ENCODE peak calls at places on chromosomes 4 and X, in ten cellular contexts. G, E, P, F, Q, C, D, L, M and O are unnamed samples.

GRCh38 chr4:66649236-66649635 is 896.1 kb downstream of the CENPC start:
- DNase-seq in G (no peak), E (no peak), P (no peak), F (no peak), Q (no peak), C (no peak), D (no peak), L (no peak), M (no peak), O (no peak)

GRCh38 chr4:41014158-41014557 is 200.2 kb downstream of the APBB2 start:
- DNase-seq in G (no peak), E (no peak), P (no peak), F (no peak), Q (no peak), C (no peak), D (no peak), L (no peak), M (no peak), O (no peak)

GRCh38 chrX:132876509-132876837 is 82.0 kb downstream of the HS6ST2 start:
- DNase-seq in G (no peak), E (no peak), P (no peak), F (no peak), Q (no peak), C (no peak), D (no peak), L (peak), M (no peak), O (no peak)

GRCh38 chr4:94126669-94127068 is 81.0 kb upstream of the SMARCAD1 start:
- DNase-seq in G (no peak), E (no peak), P (no peak), F (no peak), Q (no peak), C (no peak), D (no peak), L (peak), M (no peak), O (no peak)

GRCh38 chr4:184457530-184458249 is 16.7 kb downstream of the IRF2 start:
- DNase-seq in G (no peak), E (no peak), P (no peak), F (no peak), Q (no peak), C (no peak), D (no peak), L (no peak), M (no peak), O (no peak)

GRCh38 chr4:183996868-183997267 is 91.8 kb downstream of the STOX2 start:
- DNase-seq in G (no peak), E (no peak), P (no peak), F (no peak), Q (no peak), C (no peak), D (no peak), L (no peak), M (no peak), O (peak)

GRCh38 chr4:148648599-148648998 is 206.4 kb upstream of the NR3C2 start:
- DNase-seq in G (no peak), E (no peak), P (no peak), F (no peak), Q (no peak), C (no peak), D (no peak), L (no peak), M (no peak), O (no peak)

GRCh38 chrX:65241059-65241721 is 264.9 kb upstream of the ZC4H2 start:
- DNase-seq in G (no peak), E (no peak), P (no peak), F (peak), Q (no peak), C (no peak), D (no peak), L (no peak), M (no peak), O (no peak)

GRCh38 chr4:17111959-17112659 is 213.7 kb upstream of the LDB2 start:
- DNase-seq in G (no peak), E (peak), P (no peak), F (no peak), Q (no peak), C (no peak), D (no peak), L (peak), M (peak), O (no peak)